ENCODE peak calls at places on chromosomes 2 and 18, in seven cellular contexts. A is stomach, G is transverse colon, O is SK-N-SH, L is K562, S is prostate gland, U is HL-60. N is an unnamed sample.

GRCh38 chr2:196233808-196234501 is 62.6 kb upstream of the STK17B start:
- DNase-seq in A (no peak), G (no peak), O (no peak), L (no peak), S (no peak), U (peak), N (no peak)

GRCh38 chr18:12782521-12782920 is 79.7 kb downstream of the PSMG2 start:
- DNase-seq in A (no peak), G (no peak), O (no peak), L (no peak), S (no peak), U (no peak), N (no peak)

GRCh38 chr2:226609361-226609760 is 190.3 kb downstream of the IRS1 start:
- DNase-seq in A (no peak), G (no peak), O (no peak), L (no peak), S (no peak), U (no peak), N (no peak)

GRCh38 chr2:153595939-153596338 is 117.4 kb upstream of the RPRM start:
- DNase-seq in A (peak), G (no peak), O (no peak), L (no peak), S (no peak), U (no peak), N (no peak)

GRCh38 chr2:137009953-137010352 is 244.6 kb downstream of the THSD7B start:
- DNase-seq in A (no peak), G (no peak), O (no peak), L (no peak), S (no peak), U (no peak), N (no peak)

GRCh38 chr2:222358876-222359275 is 60.1 kb upstream of the PAX3 start:
- DNase-seq in A (no peak), G (no peak), O (no peak), L (no peak), S (no peak), U (peak), N (no peak)

GRCh38 chr2:95174031-95174430 is 8.4 kb downstream of the ZNF2 start:
- DNase-seq in A (no peak), G (no peak), O (no peak), L (no peak), S (no peak), U (no peak), N (no peak)

GRCh38 chr2:160270571-160271113 is 70.6 kb upstream of the ITGB6 start:
- DNase-seq in A (peak), G (no peak), O (peak), L (no peak), S (no peak), U (no peak), N (peak)

GRCh38 chr2:24917086-24917485 is 3.0 kb downstream of the ADCY3 start:
- DNase-seq in A (no peak), G (no peak), O (no peak), L (peak), S (no peak), U (peak), N (no peak)

GRCh38 chr2:189210250-189211075 is 30.9 kb upstream of the COL5A2 start:
- DNase-seq in A (no peak), G (peak), O (no peak), L (peak), S (no peak), U (no peak), N (no peak)
- TF ChIP-seq POLR2AphosphoS5 in A (no peak), G (peak), O (peak), L (no peak), S (no peak), U (no peak), N (no peak)

GRCh38 chr2:65277118-65277517 is 49.5 kb downstream of the ACTR2 start:
- DNase-seq in A (no peak), G (no peak), O (no peak), L (no peak), S (no peak), U (no peak), N (no peak)

GRCh38 chr2:65277791-65278449 is 50.3 kb downstream of the ACTR2 start:
- DNase-seq in A (no peak), G (no peak), O (no peak), L (no peak), S (no peak), U (no peak), N (no peak)

GRCh38 chr2:65276604-65277003 is 49.0 kb downstream of the ACTR2 start:
- DNase-seq in A (no peak), G (no peak), O (no peak), L (no peak), S (no peak), U (no peak), N (no peak)

GRCh38 chr2:65273344-65273743 is 45.7 kb downstream of the ACTR2 start:
- DNase-seq in A (no peak), G (no peak), O (no peak), L (no peak), S (no peak), U (no peak), N (no peak)

GRCh38 chr2:65275141-65275540 is 47.5 kb downstream of the ACTR2 start:
- DNase-seq in A (no peak), G (no peak), O (no peak), L (no peak), S (no peak), U (no peak), N (peak)
- TF ChIP-seq POLR2AphosphoS5 in A (no peak), G (no peak), O (no peak), L (no peak), S (no peak), U (no peak), N (peak)

DNA sequence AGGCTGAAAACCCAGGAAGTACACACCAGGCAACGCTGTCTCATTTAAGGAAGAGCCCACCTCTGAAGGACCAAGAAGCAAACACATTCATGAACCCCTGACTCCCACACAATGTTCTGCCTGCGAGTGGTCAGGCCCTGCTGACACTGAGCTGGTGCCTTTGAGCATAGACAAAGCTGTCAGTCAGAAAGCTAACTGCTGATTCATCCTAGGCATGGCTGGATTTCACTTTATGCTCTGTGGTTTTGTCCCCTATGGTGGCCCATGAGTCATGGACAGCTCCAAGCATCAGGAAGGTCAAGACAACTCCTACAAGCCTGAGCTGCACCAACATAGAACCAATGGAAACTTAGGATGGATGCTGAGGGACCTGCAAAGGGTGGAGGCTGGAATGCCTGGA is 78.9 kb downstream of the UXS1 start:
- DNase-seq in A (no peak), G (no peak), O (no peak), L (peak), S (no peak), U (no peak), N (no peak)
- TF ChIP-seq POLR2AphosphoS5 in A (no peak), G (no peak), O (no peak), L (no peak), S (no peak), U (no peak), N (no peak)

DNA sequence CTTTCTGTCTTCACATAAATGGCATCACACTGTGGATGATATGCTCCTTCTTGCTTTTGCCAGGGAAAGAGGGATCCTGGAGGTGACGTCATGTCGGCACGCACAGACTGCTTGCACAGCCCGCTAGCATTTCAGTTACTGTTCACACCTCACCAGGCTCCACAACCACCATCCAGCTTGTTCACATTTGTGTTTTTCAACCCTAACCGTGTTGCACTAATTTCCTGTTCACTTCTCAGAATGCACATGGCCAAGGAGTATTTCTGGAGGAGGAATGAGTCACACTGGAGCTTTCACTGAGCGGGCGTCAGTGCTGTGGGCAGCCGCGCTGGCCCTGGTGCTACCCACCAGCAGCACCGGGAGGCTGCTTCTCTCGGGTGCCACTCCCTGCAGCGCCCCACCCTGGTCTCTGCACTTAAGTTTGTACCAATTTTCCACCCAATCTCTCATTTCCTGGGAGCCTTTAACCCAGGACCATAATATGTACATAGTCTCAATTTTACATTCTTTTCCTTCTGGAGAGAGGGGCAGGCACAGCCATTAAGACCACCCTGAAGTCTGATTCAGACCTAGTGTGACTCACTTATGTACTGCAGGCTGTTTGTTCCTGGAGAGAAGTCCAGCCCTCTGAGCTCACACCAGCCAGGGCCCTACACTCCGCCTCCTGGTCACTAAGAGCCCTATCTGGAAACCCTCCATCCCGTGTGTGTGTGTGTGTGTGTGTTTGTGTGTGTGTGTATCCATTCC is 65.1 kb downstream of the MBP start:
- DNase-seq in A (peak), G (peak), O (no peak), L (no peak), S (no peak), U (peak), N (no peak)
- TF ChIP-seq POLR2AphosphoS5 in A (no peak), G (peak), O (no peak), L (no peak), S (no peak), U (peak), N (no peak)